ENCODE peak calls at places on chromosomes 16 and 17, in eight cellular contexts. E is stimulated activated CD4-positive, alpha-beta T cell treated with anti-CD3 and anti-CD28 coated beads, Interleukin-12 subunit alpha, Interleukin-12 subunit beta, amount 100 ng/mL, for 24 hours; L is AG09319; D is NCI-H345; Q is activated T-cell treated with anti-CD3 and anti-CD28 coated beads for 48 hours; V is left lung; H is BE2C; O is osteoblast. M is an unnamed sample.
A peak's percentile ranks its signal among the peaks of the same experiment; 100 is the strongest.

GRCh38 chr16:74735162-74735452 is 34.4 kb upstream of the MLKL start:
- DNase-seq in E (no peak), L (no peak), D (no peak), Q (no peak), V (no peak), H (no peak), O (no peak), M (no peak)

GRCh38 chr17:45307290-45308015 is 9.4 kb downstream of the MAP3K14 start:
- DNase-seq in E (peak; percentile 41), L (peak; percentile 66), D (no peak), Q (no peak), V (no peak), H (no peak), O (peak; percentile 80), M (peak; percentile 85)

GRCh38 chr16:26317885-26318284 is 626.1 kb downstream of the HS3ST4 start:
- DNase-seq in E (no peak), L (no peak), D (no peak), Q (no peak), V (no peak), H (no peak), O (no peak), M (no peak)

GRCh38 chr17:1966274-1967086 is 58.7 kb downstream of the RTN4RL1 start:
- DNase-seq in E (no peak), L (no peak), D (no peak), Q (no peak), V (no peak), H (no peak), O (peak; percentile 61), M (no peak)

GRCh38 chr16:75263291-75263962 is 12.0 kb upstream of the BCAR1 start:
- DNase-seq in E (no peak), L (no peak), D (no peak), Q (no peak), V (no peak), H (no peak), O (peak; percentile 85), M (no peak)

GRCh38 chr17:79075433-79075805 is 795 bp downstream of the ENGASE start:
- DNase-seq in E (no peak), L (no peak), D (no peak), Q (no peak), V (no peak), H (no peak), O (peak; percentile 39), M (no peak)

GRCh38 chr16:1997591-1998359 is 8.0 kb downstream of the SYNGR3 start:
- DNase-seq in E (no peak), L (peak; percentile 61), D (no peak), Q (no peak), V (no peak), H (no peak), O (no peak), M (no peak)

GRCh38 chr17:50396261-50397110 is 837 bp downstream of the LRRC59 start:
- DNase-seq in E (no peak), L (peak; percentile 35), D (peak; percentile 31), Q (no peak), V (peak; percentile 44), H (peak; percentile 43), O (peak; percentile 69), M (peak; percentile 56)

GRCh38 chr17:80270836-80271235 is 10.2 kb downstream of the RNF213 start:
- DNase-seq in E (peak; percentile 62), L (no peak), D (no peak), Q (no peak), V (no peak), H (peak; percentile 68), O (peak; percentile 80), M (no peak)

GRCh38 chr16:83350466-83350865 is 457.3 kb upstream of the HSBP1 start:
- DNase-seq in E (no peak), L (no peak), D (no peak), Q (no peak), V (no peak), H (no peak), O (no peak), M (no peak)

GRCh38 chr17:38560503-38561318 is 45.0 kb downstream of the SRCIN1 start:
- DNase-seq in E (no peak), L (no peak), D (no peak), Q (no peak), V (no peak), H (no peak), O (peak; percentile 96), M (peak; percentile 27)

GRCh38 chr17:50053654-50053960 is 2.3 kb upstream of the ITGA3 start:
- DNase-seq in E (no peak), L (no peak), D (no peak), Q (no peak), V (no peak), H (no peak), O (peak; percentile 69), M (no peak)

GRCh38 chr17:42518046-42518754 is 17.8 kb upstream of the NAGLU start:
- DNase-seq in E (no peak), L (peak; percentile 87), D (no peak), Q (no peak), V (peak; percentile 81), H (no peak), O (peak; percentile 94), M (peak; percentile 96)

GRCh38 chr16:84462296-84463210 is 41.9 kb downstream of the MEAK7 start:
- DNase-seq in E (no peak), L (no peak), D (no peak), Q (no peak), V (no peak), H (no peak), O (peak; percentile 34), M (no peak)

GRCh38 chr17:27531469-27531948 is 75.3 kb downstream of the KSR1 start:
- DNase-seq in E (no peak), L (no peak), D (no peak), Q (no peak), V (no peak), H (no peak), O (no peak), M (no peak)

GRCh38 chr17:66135896-66136295 is 56.0 kb downstream of the CEP112 start:
- DNase-seq in E (no peak), L (no peak), D (no peak), Q (no peak), V (no peak), H (no peak), O (no peak), M (no peak)

GRCh38 chr16:70588565-70588964 is 57.8 kb upstream of the IL34 start:
- DNase-seq in E (no peak), L (peak; percentile 25), D (no peak), Q (no peak), V (no peak), H (no peak), O (no peak), M (peak; percentile 38)

GRCh38 chr16:1094124-1094479 is 1.9 kb downstream of the C1QTNF8 start:
- DNase-seq in E (no peak), L (no peak), D (no peak), Q (no peak), V (no peak), H (no peak), O (no peak), M (no peak)

GRCh38 chr16:68070811-68071546 is 14.2 kb upstream of the NFATC3 start:
- DNase-seq in E (no peak), L (no peak), D (no peak), Q (no peak), V (peak; percentile 4), H (no peak), O (no peak), M (no peak)

M was measured in astrocyte.